ENCODE peak calls at places on chromosomes 11 and 22, in nine cellular contexts. K is cardiac muscle cell, W is tibial nerve, Q is Peyer's patch, G is mesendoderm, U is IMR-90, V is SJSA1, P is kidney, D is NT2/D1. N is an unnamed sample. For H3K36me3 and H3K4me1, the result is how much of the 10 kb centered on the place peaks cover.

GRCh38 chr22:29096736-29097669 is 24.2 kb downstream of the KREMEN1 start:
- DNase-seq in D (no peak), W (no peak), U (peak), G (no peak), P (no peak), V (no peak), Q (no peak), K (no peak), N (no peak)

GRCh38 chr11:33690290-33691050 is 10.2 kb downstream of the C11orf91 start:
- DNase-seq in P (peak), D (no peak), K (peak), U (peak), V (peak), G (no peak), W (peak), Q (peak), N (no peak)

GRCh38 chr22:26681395-26681821 is 24.0 kb downstream of the MIAT start:
- DNase-seq in G (peak), K (peak), U (peak), W (no peak), D (peak), Q (no peak), V (peak), P (no peak), N (no peak)

GRCh38 chr11:19267567-19267966 is 26.8 kb upstream of the E2F8 start:
- DNase-seq in W (no peak), V (no peak), P (no peak), G (no peak), K (no peak), Q (no peak), U (no peak), D (no peak), N (no peak)

GRCh38 chr22:48185656-48186055 is 1423.2 kb downstream of the TBC1D22A start:
- DNase-seq in D (no peak), U (no peak), W (no peak), V (no peak), G (peak), P (no peak), K (no peak), Q (no peak), N (no peak)

GRCh38 chr11:65301491-65302329 is 13.0 kb upstream of the CDC42EP2 start:
- DNase-seq in W (no peak), D (no peak), U (peak), Q (no peak), G (peak), P (peak), V (no peak), K (peak), N (no peak)

GRCh38 chr11:120324932-120325810 is at the start of gene TLCD5:
- DNase-seq in Q (peak), K (peak), V (peak), P (peak), G (peak), D (peak), U (peak), W (peak), N (peak)

GRCh38 chr22:44885806-44886360 is 123.9 kb downstream of the PHF21B start:
- DNase-seq in P (peak), Q (no peak), U (no peak), K (no peak), V (no peak), W (no peak), G (no peak), D (no peak), N (no peak)

GRCh38 chr22:29569011-29569678 is 11.8 kb downstream of the NIPSNAP1 start:
- DNase-seq in G (no peak), P (no peak), U (no peak), K (no peak), V (no peak), W (no peak), D (no peak), Q (no peak), N (no peak)

GRCh38 chr11:64888761-64889511 is 10.5 kb upstream of the EHD1 start:
- DNase-seq in W (no peak), U (no peak), Q (peak), P (no peak), V (no peak), D (no peak), K (no peak), G (peak), N (no peak)

GRCh38 chr22:22921575-22921974 is 34.0 kb downstream of the IGLL5 start:
- DNase-seq in K (no peak), P (no peak), G (no peak), U (no peak), Q (no peak), W (no peak), D (no peak), V (no peak), N (no peak)

GRCh38 chr22:30325065-30325720 is 1.5 kb downstream of the TBC1D10A start:
- DNase-seq in K (peak), W (no peak), D (no peak), G (peak), V (peak), Q (peak), P (no peak), U (peak), N (no peak)

GRCh38 chr11:30914143-30914762 is 328.1 kb upstream of the MPPED2 start:
- DNase-seq in U (peak), G (peak), V (peak), Q (no peak), D (peak), P (peak), K (peak), W (no peak), N (no peak)

GRCh38 chr11:131934006-131934405 is 563.6 kb downstream of the NTM start:
- DNase-seq in U (no peak), D (no peak), G (no peak), P (no peak), K (no peak), V (no peak), W (no peak), Q (no peak), N (no peak)

GRCh38 chr11:64759722-64760719 is at the start of gene PYGM:
- DNase-seq in K (peak), G (peak), P (peak), V (no peak), W (no peak), D (peak), Q (peak), U (no peak), N (no peak)

GRCh38 chr11:12121504-12121903 is 11.1 kb downstream of the MICAL2 start:
- DNase-seq in D (no peak), V (no peak), P (no peak), G (no peak), U (no peak), Q (no peak), W (no peak), K (no peak), N (no peak)

GRCh38 chr11:122093731-122094130 is 22.3 kb downstream of the BLID start:
- DNase-seq in W (no peak), K (peak), D (no peak), G (no peak), V (no peak), U (peak), P (no peak), Q (no peak), N (no peak)

GRCh38 chr11:13362596-13363109 is 85.1 kb downstream of the BMAL1 start:
- DNase-seq in G (no peak), K (no peak), U (no peak), D (no peak), P (no peak), Q (no peak), V (no peak), W (no peak), N (no peak)

GRCh38 chr11:12110714-12111481 is 508 bp downstream of the MICAL2 start:
- DNase-seq in K (no peak), Q (peak), U (no peak), D (no peak), P (peak), G (no peak), W (no peak), V (peak), N (no peak)

GRCh38 chr11:8389034-8389996 is 125.6 kb upstream of the LMO1 start:
- DNase-seq in V (no peak), W (no peak), Q (no peak), P (no peak), U (no peak), K (peak), D (no peak), G (no peak), N (no peak)

GRCh38 chr22:40416267-40416570 is 45.8 kb downstream of the SGSM3 start:
- DNase-seq in K (no peak), P (no peak), U (no peak), Q (no peak), V (no peak), W (no peak), D (no peak), G (no peak), N (no peak)

GRCh38 chr22:40415531-40416266 is 45.3 kb downstream of the SGSM3 start:
- DNase-seq in Q (peak), D (no peak), U (peak), P (peak), V (no peak), K (peak), G (no peak), W (no peak), N (no peak)

GRCh38 chr22:40417041-40417440 is 46.6 kb downstream of the SGSM3 start:
- DNase-seq in V (no peak), D (no peak), P (no peak), Q (no peak), W (no peak), G (no peak), K (no peak), U (no peak), N (no peak)

GRCh38 chr22:40417881-40418280 is 47.5 kb downstream of the SGSM3 start:
- DNase-seq in W (no peak), D (no peak), G (no peak), U (no peak), P (no peak), K (no peak), Q (no peak), V (no peak), N (no peak)

GRCh38 chr22:40416636-40417035 is 46.2 kb downstream of the SGSM3 start:
- DNase-seq in G (no peak), U (no peak), D (no peak), P (no peak), W (no peak), Q (no peak), K (no peak), V (no peak), N (no peak)
- H3K36me3 ChIP-seq in G (under half), U (half or more), D (half or more), P (under half), W (under half), Q (under half), K (under half), V (half or more), N (under half)

DNA sequence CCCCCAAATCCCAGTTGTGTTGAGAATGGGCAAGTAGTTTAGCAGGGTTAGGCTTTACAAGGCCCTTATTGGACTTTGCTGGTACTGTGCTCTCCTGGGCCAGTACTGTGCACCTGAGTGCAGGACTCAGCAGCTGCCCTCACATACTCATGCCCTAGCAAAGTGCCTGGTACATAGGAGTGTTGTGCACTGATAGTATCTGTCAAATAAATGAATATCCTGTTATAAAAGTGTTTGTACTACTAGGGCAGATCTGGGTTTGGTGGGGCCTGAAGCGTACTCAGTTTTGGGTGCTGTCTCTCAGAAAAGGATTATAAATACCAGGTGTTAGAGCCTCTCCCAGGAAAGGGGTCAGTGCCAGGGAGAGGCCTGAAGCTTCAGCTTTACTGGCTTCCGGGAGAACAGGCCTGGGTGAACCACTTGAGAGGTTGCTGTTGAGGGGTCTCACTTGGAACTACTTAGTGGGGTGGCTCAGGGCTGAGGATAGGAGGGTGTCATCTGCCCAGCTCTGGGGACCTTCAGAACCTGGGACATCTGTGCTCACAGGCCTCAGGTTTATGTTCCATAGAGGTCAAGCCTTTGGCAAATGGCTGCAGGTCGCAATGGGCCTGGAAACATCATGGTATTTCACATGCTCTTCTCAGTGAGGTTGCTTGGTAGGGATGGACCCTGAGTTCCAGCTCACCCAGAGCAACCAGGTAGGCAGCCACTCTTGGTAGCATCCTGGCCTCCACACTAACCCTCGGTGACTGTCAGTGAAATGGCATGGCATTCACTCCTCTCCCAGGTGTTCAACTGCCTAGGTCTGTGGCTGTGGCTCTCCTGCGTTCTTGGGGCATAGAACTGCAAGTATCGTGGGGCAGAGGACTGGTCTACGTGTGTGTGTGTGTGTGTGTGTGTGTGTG is 106.1 kb downstream of the ZBTB16 start:
- DNase-seq in U (no peak), Q (no peak), G (no peak), D (no peak), W (peak), K (no peak), P (no peak), V (no peak), N (no peak)
- H3K4me1 ChIP-seq in U (under half), Q (half or more), G (under half), D (under half), W (half or more), K (under half), P (half or more), V (under half), N (half or more)

GRCh38 chr11:69860796-69861445 is 41.7 kb upstream of the FGF3 start:
- DNase-seq in U (no peak), W (no peak), G (no peak), P (no peak), V (no peak), Q (no peak), D (no peak), K (no peak), N (no peak)

GRCh38 chr11:69860244-69860643 is 41.0 kb upstream of the FGF3 start:
- DNase-seq in D (no peak), P (no peak), G (no peak), K (no peak), W (no peak), V (no peak), Q (no peak), U (no peak), N (no peak)

GRCh38 chr11:69862331-69862761 is 43.1 kb upstream of the FGF3 start:
- DNase-seq in K (no peak), Q (no peak), P (no peak), W (no peak), U (no peak), G (no peak), D (no peak), V (peak), N (no peak)

GRCh38 chr11:69861901-69862300 is 42.7 kb upstream of the FGF3 start:
- DNase-seq in W (no peak), U (no peak), V (no peak), P (no peak), D (no peak), K (no peak), Q (no peak), G (no peak), N (no peak)

GRCh38 chr11:69859275-69859934 is 40.2 kb upstream of the FGF3 start:
- DNase-seq in V (no peak), K (no peak), G (peak), D (no peak), P (no peak), Q (peak), W (no peak), U (no peak), N (no peak)
- H3K36me3 ChIP-seq in V (under half), K (under half), G (under half), D (under half), P (under half), Q (under half), W (under half), U (under half), N (under half)

GRCh38 chr22:17943533-17944204 is 80.7 kb downstream of the MICAL3 start:
- DNase-seq in V (no peak), P (no peak), K (no peak), G (peak), W (no peak), U (no peak), Q (no peak), D (no peak), N (no peak)
- H3K4me1 ChIP-seq in V (under half), P (under half), K (half or more), G (under half), W (under half), U (under half), Q (under half), D (under half), N (under half)

GRCh38 chr11:62575156-62575555 is 1.5 kb upstream of the EEF1G start:
- DNase-seq in W (no peak), U (no peak), G (no peak), P (peak), Q (peak), K (no peak), D (no peak), V (no peak), N (no peak)

GRCh38 chr11:62573592-62574362 is at the start of gene EEF1G:
- DNase-seq in D (peak), Q (peak), G (peak), V (peak), W (peak), P (peak), K (peak), U (peak), N (peak)

GRCh38 chr11:62574363-62575057 is 819 bp upstream of the EEF1G start:
- DNase-seq in V (no peak), Q (peak), W (no peak), G (no peak), K (peak), P (peak), U (peak), D (no peak), N (no peak)

GRCh38 chr11:62577046-62577708 is 3.5 kb upstream of the EEF1G start:
- DNase-seq in V (no peak), Q (no peak), D (no peak), G (no peak), P (peak), U (peak), W (no peak), K (peak), N (no peak)

GRCh38 chr11:62575837-62576236 is 2.1 kb upstream of the EEF1G start:
- DNase-seq in D (no peak), P (peak), V (no peak), U (no peak), Q (no peak), W (no peak), K (no peak), G (no peak), N (no peak)
- H3K36me3 ChIP-seq in D (half or more), P (under half), V (half or more), U (under half), Q (under half), W (under half), K (under half), G (under half), N (under half)

DNA sequence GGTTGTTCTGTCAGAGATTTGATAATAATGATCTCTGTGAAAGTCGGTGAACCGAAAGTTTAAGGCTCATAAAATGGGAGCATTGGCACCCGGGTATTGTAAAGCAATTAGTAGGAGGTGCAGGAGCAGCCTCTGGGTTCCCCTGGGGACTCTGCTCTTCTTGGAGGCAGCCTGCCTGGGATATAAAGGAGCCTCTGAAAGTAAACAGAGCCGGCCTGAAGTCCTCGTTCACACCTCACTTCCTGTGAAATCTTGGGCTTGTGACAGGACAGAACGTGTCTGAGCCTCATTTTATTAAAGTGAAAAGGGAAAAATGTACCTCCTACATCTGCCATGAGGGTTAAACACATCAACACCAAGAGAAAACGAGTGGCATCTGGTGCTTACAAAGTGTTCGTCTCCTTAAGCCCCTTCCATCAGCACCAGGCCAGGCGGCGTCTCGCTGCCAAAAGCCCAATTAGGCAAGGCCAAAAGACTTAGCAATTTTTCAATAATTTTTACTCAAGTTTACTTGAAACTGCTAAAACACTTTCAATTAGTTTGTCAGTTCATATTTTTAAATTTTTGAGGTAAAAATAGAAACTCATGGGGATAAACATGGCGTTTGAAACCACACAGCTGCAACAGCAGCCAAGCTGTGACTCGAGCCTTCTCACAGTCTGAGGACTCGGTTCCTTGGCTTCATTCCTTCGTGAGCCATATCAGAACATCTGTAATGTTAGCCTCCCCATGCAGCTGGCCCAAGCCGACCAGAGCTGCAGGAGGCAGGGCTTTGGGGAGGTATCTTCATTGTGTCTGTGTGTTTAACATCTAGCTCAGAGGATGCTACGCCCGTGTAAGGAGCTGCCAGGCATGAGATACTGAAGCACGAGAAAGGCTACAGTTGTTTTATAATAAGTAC is 33.6 kb downstream of the MAP6 start:
- DNase-seq in W (no peak), K (peak), D (no peak), P (peak), Q (no peak), G (peak), U (peak), V (no peak), N (no peak)
- H3K4me1 ChIP-seq in W (under half), K (under half), D (under half), P (under half), Q (under half), G (under half), U (under half), V (under half), N (under half)

GRCh38 chr11:133052537-133052936 is 479.8 kb downstream of the OPCML start:
- DNase-seq in W (no peak), D (no peak), Q (no peak), U (no peak), P (no peak), V (no peak), G (no peak), K (no peak), N (no peak)
- H3K36me3 ChIP-seq in W (under half), D (under half), Q (under half), U (under half), P (under half), V (under half), G (under half), K (under half), N (under half)

N was measured in CD8-positive, alpha-beta T cell.